ENCODE peak calls at places on chromosomes 2 and 18, in nine cellular contexts. F, Y, Z, R, P, I, W, N and E are unnamed samples. For H3K4me1, the result is how much of the 10 kb centered on the place peaks cover.

GRCh38 chr2:240795468-240795867 is 24.6 kb downstream of the KIF1A start:
- DNase-seq in F (no peak), Y (no peak), Z (no peak), R (no peak), P (no peak), I (no peak), W (no peak), N (no peak), E (no peak)

GRCh38 chr18:23939366-23939765 is 75.2 kb upstream of the TTC39C start:
- DNase-seq in F (no peak), Y (no peak), Z (no peak), R (no peak), P (no peak), I (no peak), W (no peak), N (no peak), E (no peak)

GRCh38 chr18:56402872-56403516 is 235.4 kb downstream of the TXNL1 start:
- DNase-seq in F (no peak), Y (peak), Z (peak), R (peak), P (no peak), I (peak), W (no peak), N (no peak), E (no peak)

GRCh38 chr18:2846638-2847340 is at the start of gene EMILIN2:
- DNase-seq in F (peak), Y (peak), Z (no peak), R (peak), P (peak), I (peak), W (peak), N (peak), E (no peak)

GRCh38 chr18:62418258-62418657 is 93.1 kb downstream of the TNFRSF11A start:
- DNase-seq in F (no peak), Y (no peak), Z (no peak), R (no peak), P (no peak), I (no peak), W (no peak), N (no peak), E (no peak)

GRCh38 chr2:214393796-214394195 is 17.1 kb upstream of the VWC2L start:
- DNase-seq in F (no peak), Y (no peak), Z (no peak), R (no peak), P (no peak), I (no peak), W (no peak), N (no peak), E (no peak)

GRCh38 chr18:32177530-32177929 is 12.3 kb upstream of the MEP1B start:
- DNase-seq in F (no peak), Y (no peak), Z (no peak), R (no peak), P (no peak), I (no peak), W (no peak), N (no peak), E (no peak)

GRCh38 chr2:216596234-216596985 is 36.8 kb upstream of the IGFBP2 start:
- DNase-seq in F (no peak), Y (peak), Z (no peak), R (peak), P (no peak), I (no peak), W (no peak), N (no peak), E (no peak)

GRCh38 chr18:51803029-51803428 is 537.0 kb upstream of the DCC start:
- DNase-seq in F (no peak), Y (no peak), Z (no peak), R (no peak), P (no peak), I (no peak), W (no peak), N (no peak), E (no peak)

GRCh38 chr2:40844353-40845277 is 392.7 kb upstream of the SLC8A1 start:
- DNase-seq in F (no peak), Y (no peak), Z (peak), R (no peak), P (no peak), I (no peak), W (no peak), N (no peak), E (peak)

GRCh38 chr2:69811018-69811417 is 18.4 kb upstream of the GMCL1 start:
- DNase-seq in F (no peak), Y (no peak), Z (no peak), R (no peak), P (no peak), I (no peak), W (no peak), N (no peak), E (no peak)

GRCh38 chr2:185245806-185246205 is 492.8 kb upstream of the FSIP2 start:
- DNase-seq in F (no peak), Y (no peak), Z (no peak), R (peak), P (no peak), I (no peak), W (peak), N (no peak), E (no peak)

GRCh38 chr2:50492452-50492851 is 539.5 kb downstream of the NRXN1 start:
- DNase-seq in F (peak), Y (peak), Z (no peak), R (peak), P (no peak), I (no peak), W (peak), N (peak), E (peak)

GRCh38 chr2:230323385-230324106 is 3.4 kb upstream of the SP140L start:
- DNase-seq in F (no peak), Y (no peak), Z (no peak), R (no peak), P (no peak), I (no peak), W (no peak), N (no peak), E (no peak)

GRCh38 chr2:128502638-128503246 is 184.1 kb upstream of the HS6ST1 start:
- DNase-seq in F (peak), Y (no peak), Z (no peak), R (no peak), P (no peak), I (no peak), W (no peak), N (no peak), E (no peak)

GRCh38 chr2:85578243-85579180 is 1.1 kb downstream of the VAMP8 start:
- DNase-seq in F (peak), Y (no peak), Z (peak), R (no peak), P (no peak), I (peak), W (no peak), N (peak), E (no peak)

GRCh38 chr2:221514305-221515040 is 57.6 kb downstream of the EPHA4 start:
- DNase-seq in F (no peak), Y (no peak), Z (no peak), R (no peak), P (no peak), I (no peak), W (no peak), N (no peak), E (no peak)

GRCh38 chr2:75466708-75467311 is 93.9 kb downstream of the EVA1A start:
- DNase-seq in F (peak), Y (peak), Z (no peak), R (peak), P (no peak), I (peak), W (peak), N (peak), E (peak)

GRCh38 chr2:167196461-167197252 is 308.4 kb downstream of the XIRP2 start:
- DNase-seq in F (no peak), Y (peak), Z (no peak), R (peak), P (no peak), I (peak), W (no peak), N (no peak), E (no peak)

GRCh38 chr2:161423351-161424178 is 7.5 kb downstream of the TBR1 start:
- DNase-seq in F (no peak), Y (no peak), Z (no peak), R (peak), P (peak), I (no peak), W (peak), N (no peak), E (no peak)

GRCh38 chr2:31302940-31303563 is 69.1 kb downstream of the EHD3 start:
- DNase-seq in F (no peak), Y (no peak), Z (no peak), R (no peak), P (no peak), I (no peak), W (no peak), N (no peak), E (no peak)

GRCh38 chr2:204453730-204454167 is 91.5 kb upstream of the PARD3B start:
- DNase-seq in F (peak), Y (no peak), Z (no peak), R (peak), P (peak), I (peak), W (no peak), N (peak), E (no peak)

GRCh38 chr2:28276076-28276618 is 116.5 kb upstream of the FOSL2 start:
- DNase-seq in F (no peak), Y (peak), Z (peak), R (peak), P (no peak), I (no peak), W (no peak), N (no peak), E (no peak)

GRCh38 chr18:26215247-26215970 is 10.8 kb upstream of the TAF4B start:
- DNase-seq in F (no peak), Y (no peak), Z (no peak), R (no peak), P (no peak), I (no peak), W (no peak), N (peak), E (no peak)

GRCh38 chr2:12106440-12107080 is 360.1 kb downstream of the LPIN1 start:
- DNase-seq in F (peak), Y (peak), Z (peak), R (peak), P (peak), I (peak), W (no peak), N (peak), E (no peak)
- H3K4me1 ChIP-seq in F (under half), Y (under half), Z (under half), R (under half), P (under half), I (under half), W (under half), N (under half), E (under half)

GRCh38 chr2:10378189-10378588 is 69.9 kb downstream of the ODC1 start:
- DNase-seq in F (no peak), Y (no peak), Z (no peak), R (no peak), P (no peak), I (no peak), W (no peak), N (peak), E (no peak)
- H3K4me1 ChIP-seq in F (under half), Y (under half), Z (under half), R (under half), P (under half), I (under half), W (under half), N (under half), E (under half)

GRCh38 chr2:120768112-120769048 is 32.7 kb downstream of the GLI2 start:
- DNase-seq in F (no peak), Y (no peak), Z (no peak), R (no peak), P (peak), I (peak), W (no peak), N (no peak), E (no peak)
- H3K4me1 ChIP-seq in F (under half), Y (half or more), Z (under half), R (half or more), P (half or more), I (under half), W (half or more), N (under half), E (under half)

GRCh38 chr2:43418673-43419072 is 177.2 kb downstream of the THADA start:
- DNase-seq in F (no peak), Y (no peak), Z (no peak), R (no peak), P (no peak), I (no peak), W (no peak), N (no peak), E (no peak)

GRCh38 chr2:43417296-43417695 is 178.5 kb downstream of the THADA start:
- DNase-seq in F (no peak), Y (no peak), Z (peak), R (no peak), P (no peak), I (no peak), W (no peak), N (no peak), E (no peak)

GRCh38 chr2:43420310-43420903 is 175.4 kb downstream of the THADA start:
- DNase-seq in F (no peak), Y (no peak), Z (peak), R (no peak), P (no peak), I (no peak), W (no peak), N (no peak), E (no peak)

GRCh38 chr2:43421194-43421593 is 174.6 kb downstream of the THADA start:
- DNase-seq in F (no peak), Y (no peak), Z (no peak), R (no peak), P (no peak), I (no peak), W (no peak), N (no peak), E (no peak)

DNA sequence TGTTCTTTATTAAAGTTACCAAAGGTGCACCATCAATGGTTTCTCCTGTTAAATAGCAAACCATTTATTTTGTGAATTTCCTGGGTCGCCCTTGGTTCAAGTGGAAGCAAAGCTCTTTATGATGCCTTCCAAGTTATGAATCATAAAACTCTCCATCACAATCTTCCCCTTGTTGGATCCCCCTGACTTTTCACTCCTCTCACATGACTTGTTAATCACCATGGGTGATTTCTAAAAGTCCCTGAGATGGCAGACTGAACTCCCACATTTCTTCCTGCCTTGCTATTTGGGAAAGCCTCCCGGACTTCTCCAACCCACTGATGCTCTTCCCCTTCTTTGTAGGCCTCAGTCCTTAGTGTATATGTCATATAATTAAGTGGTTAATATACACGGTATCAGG is 176.0 kb downstream of the THADA start:
- DNase-seq in F (no peak), Y (no peak), Z (peak), R (peak), P (no peak), I (no peak), W (no peak), N (no peak), E (no peak)
- H3K4me1 ChIP-seq in F (under half), Y (under half), Z (half or more), R (under half), P (under half), I (under half), W (under half), N (under half), E (under half)